ENCODE peak calls at places on chromosomes 3 and 15, in seven cellular contexts. One of them, this sample, is unnamed.
A peak's percentile ranks its signal among the peaks of the same experiment; 100 is the strongest.

GRCh38 chr3:141448606-141449216 is 38.1 kb upstream of the RASA2 start:
- DNase-seq in dermis microvascular lymphatic vessel endothelial cell: peak; percentile 53
- DNase-seq in activated CD4-positive, CD25-positive, alpha-beta regulatory T cell treated with anti-CD3 and anti-CD28 coated beads, Interleukin-2, amount 50 U/mL, for 72 hours: no peak
- DNase-seq in WERI-Rb-1: no peak
- DNase-seq in stimulated activated CD8-positive, alpha-beta memory T cell treated with anti-CD3 and anti-CD28 coated beads, Interleukin-4, amount 100 ng/mL, for 1 hour: no peak
- DNase-seq in G401: no peak
- DNase-seq in left cardiac atrium: no peak
- DNase-seq in this sample: no peak

GRCh38 chr3:149808209-149808829 is 4.7 kb upstream of the RNF13 start:
- DNase-seq in activated CD4-positive, CD25-positive, alpha-beta regulatory T cell treated with anti-CD3 and anti-CD28 coated beads, Interleukin-2, amount 50 U/mL, for 72 hours: peak; percentile 39
- DNase-seq in dermis microvascular lymphatic vessel endothelial cell: peak; percentile 83
- DNase-seq in WERI-Rb-1: peak; percentile 72
- DNase-seq in G401: peak; percentile 66
- DNase-seq in stimulated activated CD8-positive, alpha-beta memory T cell treated with anti-CD3 and anti-CD28 coated beads, Interleukin-4, amount 100 ng/mL, for 1 hour: peak; percentile 31
- DNase-seq in left cardiac atrium: peak; percentile 69
- DNase-seq in this sample: peak; percentile 22

GRCh38 chr3:110806924-110807323 is 264.7 kb upstream of the NECTIN3 start:
- DNase-seq in G401: no peak
- DNase-seq in activated CD4-positive, CD25-positive, alpha-beta regulatory T cell treated with anti-CD3 and anti-CD28 coated beads, Interleukin-2, amount 50 U/mL, for 72 hours: no peak
- DNase-seq in left cardiac atrium: no peak
- DNase-seq in dermis microvascular lymphatic vessel endothelial cell: peak; percentile 26
- DNase-seq in WERI-Rb-1: no peak
- DNase-seq in stimulated activated CD8-positive, alpha-beta memory T cell treated with anti-CD3 and anti-CD28 coated beads, Interleukin-4, amount 100 ng/mL, for 1 hour: no peak
- DNase-seq in this sample: no peak

GRCh38 chr3:102182162-102182561 is 252.7 kb upstream of the ZPLD1 start:
- DNase-seq in G401: no peak
- DNase-seq in dermis microvascular lymphatic vessel endothelial cell: no peak
- DNase-seq in activated CD4-positive, CD25-positive, alpha-beta regulatory T cell treated with anti-CD3 and anti-CD28 coated beads, Interleukin-2, amount 50 U/mL, for 72 hours: no peak
- DNase-seq in WERI-Rb-1: no peak
- DNase-seq in left cardiac atrium: no peak
- DNase-seq in stimulated activated CD8-positive, alpha-beta memory T cell treated with anti-CD3 and anti-CD28 coated beads, Interleukin-4, amount 100 ng/mL, for 1 hour: no peak
- DNase-seq in this sample: no peak

GRCh38 chr3:49454457-49454856 is 15.6 kb upstream of the DAG1 start:
- DNase-seq in G401: peak; percentile 46
- DNase-seq in left cardiac atrium: no peak
- DNase-seq in dermis microvascular lymphatic vessel endothelial cell: no peak
- DNase-seq in activated CD4-positive, CD25-positive, alpha-beta regulatory T cell treated with anti-CD3 and anti-CD28 coated beads, Interleukin-2, amount 50 U/mL, for 72 hours: no peak
- DNase-seq in WERI-Rb-1: peak; percentile 74
- DNase-seq in stimulated activated CD8-positive, alpha-beta memory T cell treated with anti-CD3 and anti-CD28 coated beads, Interleukin-4, amount 100 ng/mL, for 1 hour: no peak
- DNase-seq in this sample: no peak

GRCh38 chr3:86563358-86563970 is 427.5 kb downstream of the VGLL3 start:
- DNase-seq in WERI-Rb-1: no peak
- DNase-seq in left cardiac atrium: no peak
- DNase-seq in activated CD4-positive, CD25-positive, alpha-beta regulatory T cell treated with anti-CD3 and anti-CD28 coated beads, Interleukin-2, amount 50 U/mL, for 72 hours: no peak
- DNase-seq in dermis microvascular lymphatic vessel endothelial cell: peak; percentile 35
- DNase-seq in G401: peak; percentile 45
- DNase-seq in stimulated activated CD8-positive, alpha-beta memory T cell treated with anti-CD3 and anti-CD28 coated beads, Interleukin-4, amount 100 ng/mL, for 1 hour: no peak
- DNase-seq in this sample: no peak

GRCh38 chr15:99306694-99307338 is 55.5 kb downstream of the LRRC28 start:
- DNase-seq in G401: peak; percentile 24
- DNase-seq in left cardiac atrium: peak; percentile 28
- DNase-seq in activated CD4-positive, CD25-positive, alpha-beta regulatory T cell treated with anti-CD3 and anti-CD28 coated beads, Interleukin-2, amount 50 U/mL, for 72 hours: no peak
- DNase-seq in WERI-Rb-1: peak; percentile 72
- DNase-seq in stimulated activated CD8-positive, alpha-beta memory T cell treated with anti-CD3 and anti-CD28 coated beads, Interleukin-4, amount 100 ng/mL, for 1 hour: no peak
- DNase-seq in dermis microvascular lymphatic vessel endothelial cell: no peak
- DNase-seq in this sample: no peak

GRCh38 chr3:41029356-41029755 is 169.9 kb upstream of the CTNNB1 start:
- DNase-seq in dermis microvascular lymphatic vessel endothelial cell: no peak
- DNase-seq in activated CD4-positive, CD25-positive, alpha-beta regulatory T cell treated with anti-CD3 and anti-CD28 coated beads, Interleukin-2, amount 50 U/mL, for 72 hours: no peak
- DNase-seq in left cardiac atrium: no peak
- DNase-seq in G401: peak; percentile 63
- DNase-seq in WERI-Rb-1: no peak
- DNase-seq in stimulated activated CD8-positive, alpha-beta memory T cell treated with anti-CD3 and anti-CD28 coated beads, Interleukin-4, amount 100 ng/mL, for 1 hour: no peak
- DNase-seq in this sample: no peak

GRCh38 chr3:11737742-11738141 is 94.0 kb upstream of the VGLL4 start:
- DNase-seq in WERI-Rb-1: no peak
- DNase-seq in G401: no peak
- DNase-seq in activated CD4-positive, CD25-positive, alpha-beta regulatory T cell treated with anti-CD3 and anti-CD28 coated beads, Interleukin-2, amount 50 U/mL, for 72 hours: no peak
- DNase-seq in left cardiac atrium: no peak
- DNase-seq in stimulated activated CD8-positive, alpha-beta memory T cell treated with anti-CD3 and anti-CD28 coated beads, Interleukin-4, amount 100 ng/mL, for 1 hour: no peak
- DNase-seq in dermis microvascular lymphatic vessel endothelial cell: no peak
- DNase-seq in this sample: no peak

This sample was measured in activated T-helper 1 cell treated with anti-CD3 and anti-CD28 coated beads, Interleukin-2, amount 50 U/mL, for 16 hours.